ENCODE peak calls at places on chromosomes 16 and 17, in six cellular contexts. I is HepG2, F is K562, Q is GM12892, B is GM12878, X is H1. U is an unnamed sample.

GRCh38 chr17:81509048-81509686 is 3.4 kb downstream of the ACTG1 start:
- DNase-seq in X (no peak), I (peak), B (no peak), F (no peak), Q (no peak), U (no peak)

GRCh38 chr17:57372156-57372555 is 115.8 kb downstream of the MSI2 start:
- DNase-seq in X (no peak), B (no peak), F (no peak), Q (no peak), I (peak), U (no peak)

GRCh38 chr16:26569793-26570192 is 496.9 kb upstream of the C16orf82 start:
- DNase-seq in X (no peak), I (peak), Q (no peak), F (no peak), B (no peak), U (no peak)

GRCh38 chr17:74011963-74012362 is 191.5 kb upstream of the RPL38 start:
- DNase-seq in B (no peak), F (no peak), I (no peak), X (no peak), Q (no peak), U (no peak)

GRCh38 chr17:9239260-9239820 is 218.0 kb downstream of the NTN1 start:
- DNase-seq in X (no peak), I (no peak), B (no peak), Q (peak), F (no peak), U (no peak)

GRCh38 chr16:52568495-52568894 is 21.6 kb upstream of the TOX3 start:
- DNase-seq in B (no peak), I (no peak), X (no peak), F (no peak), Q (no peak), U (no peak)

GRCh38 chr17:43814714-43815113 is 18.2 kb downstream of the MPP3 start:
- DNase-seq in I (no peak), F (no peak), Q (no peak), B (no peak), X (no peak), U (no peak)

GRCh38 chr16:81779540-81780320 is 639 bp downstream of the PLCG2 start:
- DNase-seq in Q (no peak), I (no peak), F (peak), B (no peak), X (no peak), U (no peak)

GRCh38 chr17:13273744-13274295 is 256.0 kb upstream of the ELAC2 start:
- DNase-seq in X (no peak), I (no peak), Q (no peak), F (no peak), B (no peak), U (no peak)

GRCh38 chr17:51813166-51813783 is 345.2 kb downstream of the CA10 start:
- DNase-seq in B (no peak), F (no peak), X (no peak), I (no peak), Q (no peak), U (no peak)

GRCh38 chr16:7404217-7404616 is 71.6 kb downstream of the RBFOX1 start:
- DNase-seq in B (no peak), Q (no peak), F (no peak), X (no peak), I (no peak), U (no peak)

GRCh38 chr16:12090162-12090552 is 113.6 kb downstream of the SNX29 start:
- DNase-seq in B (no peak), Q (no peak), F (no peak), X (no peak), I (no peak), U (no peak)

GRCh38 chr16:30644334-30644830 is 6.4 kb upstream of the PRR14 start:
- DNase-seq in F (no peak), I (no peak), B (no peak), Q (no peak), X (no peak), U (no peak)

GRCh38 chr16:50666658-50667496 is 14.2 kb downstream of the SNX20 start:
- DNase-seq in F (no peak), I (no peak), X (no peak), B (peak), Q (peak), U (peak)

GRCh38 chr16:4309833-4310266 is 6.0 kb upstream of the GLIS2 start:
- DNase-seq in B (no peak), X (peak), Q (peak), I (peak), F (no peak), U (no peak)

GRCh38 chr17:42629420-42630009 is 20.0 kb downstream of the TUBG1 start:
- DNase-seq in I (no peak), X (no peak), F (no peak), B (no peak), Q (no peak), U (no peak)

GRCh38 chr16:89031715-89032659 is 55.0 kb upstream of the CBFA2T3 start:
- DNase-seq in I (no peak), Q (no peak), B (peak), F (no peak), X (no peak), U (no peak)

GRCh38 chr17:58520843-58521430 is 6.5 kb upstream of the MTMR4 start:
- DNase-seq in Q (no peak), I (peak), B (no peak), F (no peak), X (no peak), U (no peak)

GRCh38 chr16:84893849-84894599 is 74.2 kb downstream of the CRISPLD2 start:
- DNase-seq in X (no peak), B (peak), F (no peak), Q (no peak), I (peak), U (no peak)

GRCh38 chr16:87702325-87702811 is 63.4 kb downstream of the KLHDC4 start:
- DNase-seq in B (peak), Q (peak), I (peak), F (peak), X (no peak), U (peak)

GRCh38 chr17:39538875-39539274 is 68.8 kb downstream of the NEUROD2 start:
- DNase-seq in I (no peak), X (no peak), Q (no peak), B (no peak), F (no peak), U (no peak)

GRCh38 chr16:70715113-70715711 is 29.4 kb upstream of the MTSS2 start:
- DNase-seq in F (peak), Q (no peak), I (no peak), X (no peak), B (no peak), U (no peak)

GRCh38 chr16:27690604-27691003 is 140.7 kb downstream of the KATNIP start:
- DNase-seq in I (peak), X (no peak), B (no peak), F (peak), Q (no peak), U (peak)

GRCh38 chr16:69756705-69757104 is 2.0 kb upstream of the NOB1 start:
- DNase-seq in Q (no peak), F (no peak), B (no peak), X (no peak), I (no peak), U (no peak)

GRCh38 chr17:18185832-18186231 is 2.2 kb downstream of the ALKBH5 start:
- DNase-seq in X (no peak), F (no peak), Q (no peak), I (no peak), B (no peak), U (no peak)

GRCh38 chr17:79379700-79380099 is 231.2 kb downstream of the RBFOX3 start:
- DNase-seq in Q (no peak), B (no peak), F (no peak), I (no peak), X (no peak), U (no peak)

GRCh38 chr17:978110-979093 is 1.2 kb downstream of the NXN start:
- DNase-seq in I (no peak), F (no peak), Q (no peak), B (no peak), X (no peak), U (no peak)

DNA sequence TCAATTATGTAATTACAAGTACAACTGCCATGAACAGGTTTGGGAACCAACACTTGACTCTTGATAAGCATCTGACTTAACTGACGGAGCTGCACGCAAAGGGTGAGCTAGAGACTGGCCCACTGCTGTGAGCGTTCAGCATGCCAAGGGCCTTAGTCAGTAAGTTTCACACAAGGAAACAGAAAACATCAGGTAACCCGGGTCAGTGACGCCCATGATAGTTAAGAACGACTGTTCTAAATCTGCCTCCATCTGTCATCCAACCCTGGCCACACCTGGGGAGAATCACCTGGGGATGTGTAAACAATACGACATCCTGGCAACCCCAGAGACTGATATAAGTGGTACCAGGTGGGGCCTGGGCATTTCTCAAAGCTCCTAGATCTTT is 12.3 kb downstream of the SMIM5 start:
- DNase-seq in I (no peak), B (no peak), F (no peak), X (no peak), Q (no peak), U (no peak)
- TF ChIP-seq POLR2AphosphoS5 in I (no peak), B (no peak), F (no peak), X (no peak), Q (no peak), U (no peak)

DNA sequence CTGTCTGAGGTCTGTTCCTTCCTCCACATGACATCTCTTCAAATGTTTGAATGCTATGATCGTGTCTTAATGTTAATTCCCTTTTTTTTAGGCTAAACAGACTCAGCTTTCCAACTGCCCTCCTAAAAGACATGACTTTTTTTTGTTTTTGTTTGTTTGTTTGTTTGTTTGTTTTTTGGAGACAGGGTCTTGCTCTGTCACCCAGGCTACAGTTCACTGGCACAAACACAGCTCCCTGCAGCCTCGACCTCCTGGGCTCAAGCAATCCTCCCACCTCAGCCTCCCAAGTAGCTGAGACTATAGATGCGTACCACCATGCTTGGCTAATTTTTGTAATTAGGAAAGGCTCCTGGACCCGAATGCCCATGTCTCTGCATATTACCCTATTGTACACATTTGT is 176.5 kb downstream of the ABCA8 start:
- DNase-seq in I (no peak), Q (no peak), F (no peak), B (no peak), X (no peak), U (no peak)
- TF ChIP-seq POLR2A in I (no peak), Q (no peak), F (no peak), B (no peak), X (no peak), U (no peak)

DNA sequence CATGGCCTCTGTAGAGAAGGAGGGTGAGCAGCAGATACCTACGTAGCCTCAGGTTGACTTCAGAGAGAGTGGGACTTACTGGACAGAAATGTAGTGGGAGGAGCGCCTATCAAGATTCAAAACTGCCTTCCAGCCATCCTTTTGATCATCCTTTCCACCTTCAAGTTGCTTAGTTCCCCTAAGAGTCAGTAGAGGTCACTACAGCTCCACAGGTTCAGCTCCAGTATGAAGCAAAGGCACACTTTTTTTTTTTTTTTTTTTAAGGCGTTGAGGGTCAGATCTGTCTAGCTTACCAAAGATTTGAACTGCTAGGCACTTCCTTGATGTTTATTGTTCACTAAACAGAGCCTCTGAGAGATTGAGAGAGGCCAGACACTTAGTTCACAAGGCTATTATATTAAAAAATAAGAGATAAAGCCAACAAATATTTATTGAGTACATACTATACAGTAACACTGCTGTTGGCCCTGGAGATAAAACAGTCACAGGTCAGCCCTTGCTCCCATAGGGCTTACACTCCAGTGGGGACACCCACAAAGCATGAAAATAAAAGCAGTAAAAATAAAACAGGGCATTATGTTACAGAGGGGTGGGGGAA is 3.1 kb downstream of the RNF227 start:
- DNase-seq in X (no peak), Q (no peak), B (peak), F (peak), I (peak), U (peak)
- TF ChIP-seq TAF1 in X (no peak), Q (no peak), B (no peak), F (no peak), I (no peak), U (no peak)

DNA sequence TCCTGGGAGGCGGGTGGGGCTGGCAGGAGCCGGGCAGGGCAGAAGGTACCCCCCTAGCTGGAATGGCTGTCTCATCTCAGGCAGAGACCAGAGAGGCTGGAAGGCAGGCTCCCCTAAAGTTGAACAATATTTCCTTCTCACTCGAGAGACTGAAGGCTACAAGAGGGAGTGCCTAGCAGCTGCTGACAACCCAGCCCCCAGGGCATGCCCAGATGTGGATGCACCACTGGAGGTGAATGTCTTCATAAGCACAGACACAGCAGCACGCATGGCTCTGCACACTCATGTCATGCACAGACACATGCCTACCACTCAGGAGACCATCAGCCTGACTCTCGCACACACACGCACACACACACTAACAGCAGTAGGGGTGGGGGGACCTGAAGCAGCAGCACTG is 179.0 kb downstream of the CCT6B start:
- DNase-seq in I (no peak), X (no peak), B (no peak), Q (no peak), F (no peak), U (no peak)
- TF ChIP-seq POLR2AphosphoS5 in I (no peak), X (no peak), B (no peak), Q (no peak), F (no peak), U (no peak)

GRCh38 chr17:40647549-40648325 is at the start of gene SMARCE1:
- DNase-seq in I (peak), Q (peak), F (peak), B (no peak), X (no peak), U (peak)
- TF ChIP-seq POLR2A in I (no peak), Q (peak), F (peak), B (peak), X (peak), U (peak)

GRCh38 chr17:31488264-31488981 is 96.9 kb downstream of the RAB11FIP4 start:
- DNase-seq in X (no peak), B (no peak), F (peak), Q (no peak), I (no peak), U (no peak)
- TF ChIP-seq TAF1 in X (no peak), B (no peak), F (no peak), Q (no peak), I (peak), U (no peak)

DNA sequence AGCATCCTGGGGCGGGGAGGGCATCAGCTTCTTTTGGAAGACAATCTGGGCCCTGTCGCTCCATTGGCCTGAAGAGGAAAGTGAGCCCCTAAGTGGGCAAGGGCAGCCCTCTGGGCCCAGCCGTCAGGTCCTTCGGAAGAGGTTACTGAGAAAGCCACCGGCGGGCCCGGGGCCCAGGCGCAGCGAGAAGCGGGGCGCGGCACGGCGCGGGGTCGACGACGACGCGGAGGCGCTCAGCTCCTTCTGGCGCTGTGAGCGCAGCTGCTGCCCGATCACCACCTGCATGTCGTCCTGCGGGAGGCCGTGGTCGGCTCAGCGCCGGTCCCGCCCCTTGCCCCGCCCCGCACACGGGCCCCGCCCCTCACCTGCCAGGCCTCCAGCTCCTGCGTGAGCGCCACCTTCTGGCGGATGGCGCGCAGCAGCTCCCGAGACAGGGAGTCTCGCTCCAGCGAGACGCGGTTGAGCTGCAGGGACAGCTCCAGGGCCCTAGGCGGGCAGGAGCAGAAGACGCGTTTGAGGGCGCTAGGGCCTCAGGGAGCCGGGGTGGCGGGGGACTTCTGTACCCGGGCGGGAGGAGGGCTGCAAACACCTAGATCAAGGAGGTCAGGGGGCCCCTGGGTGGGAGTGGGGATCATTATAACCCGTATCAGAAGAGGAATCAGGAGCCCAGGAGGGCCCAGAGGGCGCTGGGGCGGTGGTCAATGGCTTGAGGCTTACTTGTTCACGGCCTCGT is 4.3 kb downstream of the THOC6 start:
- DNase-seq in X (peak), B (peak), Q (peak), F (peak), I (peak), U (peak)
- TF ChIP-seq POLR2AphosphoS5 in X (peak), B (no peak), Q (peak), F (peak), I (no peak), U (no peak)

GRCh38 chr17:48954300-48954755 is 9.7 kb upstream of the SNF8 start:
- DNase-seq in I (peak), B (no peak), X (no peak), F (peak), Q (no peak), U (no peak)
- TF ChIP-seq POLR2A in I (no peak), B (no peak), X (no peak), F (no peak), Q (no peak), U (no peak)